ENCODE peak calls at places on chromosomes 4 and X, in four cellular contexts. U is glutamatergic neuron, A is A549, T is uterus. S is an unnamed sample.

GRCh38 chr4:20356565-20356964 is 104.9 kb downstream of the SLIT2 start:
- DNase-seq in T (no peak), A (no peak), U (peak; percentile 22), S (no peak)

GRCh38 chr4:1684756-1685603 is 867 bp upstream of the FAM53A start:
- DNase-seq in T (peak; percentile 24), A (no peak), U (no peak), S (peak; percentile 27)

GRCh38 chr4:87657525-87657924 is 7.4 kb downstream of the DMP1 start:
- DNase-seq in A (peak; percentile 52), U (no peak), T (no peak), S (no peak)

GRCh38 chrX:3697701-3698279 is 15.7 kb downstream of the PRKX start:
- DNase-seq in U (no peak), A (no peak), T (no peak), S (peak; percentile 36)

GRCh38 chr4:128601992-128602695 is 207.4 kb upstream of the JADE1 start:
- DNase-seq in A (peak; percentile 51), T (no peak), U (no peak), S (no peak)

GRCh38 chr4:70158576-70158975 is 4.5 kb downstream of the PRR27 start:
- DNase-seq in U (no peak), T (no peak), A (no peak), S (no peak)

GRCh38 chr4:173500841-173501591 is 29.0 kb downstream of the HAND2 start:
- DNase-seq in A (no peak), T (no peak), U (no peak), S (no peak)

GRCh38 chr4:3270141-3270611 is 21.2 kb downstream of the MSANTD1 start:
- DNase-seq in T (no peak), A (no peak), U (no peak), S (no peak)

GRCh38 chr4:162681212-162681611 is 485.5 kb downstream of the NAF1 start:
- DNase-seq in T (no peak), U (no peak), A (no peak), S (no peak)

GRCh38 chr4:125021189-125021588 is 293.6 kb upstream of the FAT4 start:
- DNase-seq in U (no peak), A (no peak), T (no peak), S (no peak)

GRCh38 chr4:14792702-14793227 is 209.5 kb upstream of the CPEB2 start:
- DNase-seq in T (no peak), A (peak; percentile 13), U (no peak), S (no peak)

GRCh38 chr4:19327364-19327763 is 924.3 kb upstream of the SLIT2 start:
- DNase-seq in U (no peak), T (no peak), A (no peak), S (no peak)

GRCh38 chrX:18534949-18535348 is 109.5 kb downstream of the CDKL5 start:
- DNase-seq in U (no peak), T (no peak), A (no peak), S (no peak)

GRCh38 chr4:67104145-67104544 is 441.2 kb downstream of the CENPC start:
- DNase-seq in T (no peak), A (no peak), U (no peak), S (no peak)

GRCh38 chr4:113539408-113539807 is 222.1 kb downstream of the CAMK2D start:
- DNase-seq in A (no peak), T (no peak), U (no peak), S (no peak)

GRCh38 chr4:169774466-169775445 is 17.0 kb upstream of the HPF1 start:
- DNase-seq in U (peak; percentile 52), A (no peak), T (no peak), S (no peak)
- TF ChIP-seq CTCF in U (peak; percentile 29), A (no peak), T (no peak), S (peak; percentile 42)

DNA sequence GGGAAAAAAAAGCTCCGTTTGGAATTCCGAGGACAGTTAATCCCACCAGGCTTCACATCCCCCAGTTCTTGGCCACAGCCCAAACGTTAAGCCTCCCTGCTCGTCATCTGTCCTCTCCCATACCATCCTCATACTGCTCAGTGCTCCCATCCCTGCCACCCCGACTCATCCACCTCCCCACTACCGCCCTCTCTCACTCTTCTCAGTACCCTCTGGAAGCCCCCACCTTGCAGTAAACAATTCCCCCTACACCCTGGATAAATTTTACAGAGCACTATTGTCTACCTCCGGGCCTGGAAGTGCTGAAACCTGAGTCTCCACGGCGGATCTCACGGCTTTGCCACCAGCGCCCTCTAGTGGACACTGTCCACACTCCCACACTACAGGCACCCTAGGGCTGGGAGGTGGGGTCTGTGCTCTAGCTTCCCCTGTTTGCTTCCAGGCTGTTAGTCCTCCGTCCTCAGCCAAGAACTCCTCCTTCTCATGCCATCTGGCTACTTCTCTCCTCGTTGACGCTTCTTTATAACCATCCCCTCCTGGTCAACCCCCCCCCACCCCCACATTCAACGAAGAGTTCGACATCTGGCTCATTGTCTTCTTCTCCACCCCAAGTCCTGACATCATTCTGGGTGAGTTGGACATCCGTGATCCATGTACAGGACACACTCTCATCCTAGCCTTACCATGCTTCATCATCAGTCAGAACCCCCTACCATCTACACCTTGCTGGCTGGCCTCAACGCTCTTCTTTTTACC is 54.5 kb downstream of the RTL9 start:
- DNase-seq in U (peak; percentile 79), A (peak; percentile 66), T (peak; percentile 63), S (peak; percentile 53)
- TF ChIP-seq CTCF in U (peak; percentile 75), A (peak; percentile 77), T (peak; percentile 77), S (peak; percentile 82)

GRCh38 chr4:22167201-22167600 is 218.6 kb upstream of the KCNIP4 start:
- DNase-seq in A (no peak), T (no peak), U (no peak), S (no peak)

GRCh38 chr4:22162454-22162853 is 213.9 kb upstream of the KCNIP4 start:
- DNase-seq in A (no peak), U (no peak), T (no peak), S (no peak)
- TF ChIP-seq CTCF in A (no peak), U (no peak), T (no peak), S (no peak)

DNA sequence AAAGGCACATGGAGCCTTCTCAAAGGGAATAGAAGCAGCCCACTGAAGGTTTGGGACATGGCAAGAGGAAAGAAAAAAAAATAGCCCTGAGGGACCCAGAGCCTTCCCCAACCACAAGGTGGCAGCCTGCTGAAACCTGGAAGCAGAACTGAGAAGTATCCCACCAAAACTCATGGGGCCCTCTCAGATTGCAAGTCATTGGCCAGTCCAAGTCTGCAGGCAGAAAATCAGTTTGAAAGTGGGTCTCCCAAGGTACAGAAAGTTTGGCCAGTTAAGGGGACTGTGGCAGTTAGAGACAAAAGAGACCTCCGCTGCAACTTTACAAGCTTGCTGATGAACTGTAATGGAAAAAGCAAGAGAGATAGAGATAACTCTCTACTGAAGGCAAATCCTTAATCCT is 155.8 kb downstream of the ANTXR2 start:
- DNase-seq in U (peak; percentile 45), T (no peak), A (peak; percentile 42), S (no peak)
- TF ChIP-seq CTCF in U (peak; percentile 66), T (no peak), A (peak; percentile 28), S (no peak)

S was measured in dorsolateral prefrontal cortex.